ENCODE peak calls at places on chromosomes 11 and 22, in five cellular contexts. One of them, this sample, is unnamed.

GRCh38 chr11:130847517-130847916 is 68.8 kb downstream of the SNX19 start:
- DNase-seq in neuronal stem cell: no peak
- DNase-seq in stimulated activated CD4-positive, alpha-beta T cell treated with anti-CD3 and anti-CD28 coated beads, Interleukin-2, amount 100 ng/mL, for 48 hours: no peak
- DNase-seq in progenitor cell of endocrine pancreas: no peak
- DNase-seq in OCI-LY7: no peak
- DNase-seq in this sample: no peak

GRCh38 chr22:39746600-39747262 is 146.8 kb downstream of the ENTHD1 start:
- DNase-seq in neuronal stem cell: no peak
- DNase-seq in stimulated activated CD4-positive, alpha-beta T cell treated with anti-CD3 and anti-CD28 coated beads, Interleukin-2, amount 100 ng/mL, for 48 hours: peak
- DNase-seq in OCI-LY7: no peak
- DNase-seq in progenitor cell of endocrine pancreas: no peak
- DNase-seq in this sample: no peak

GRCh38 chr11:60563553-60564235 is 48.5 kb downstream of the MS4A13 start:
- DNase-seq in stimulated activated CD4-positive, alpha-beta T cell treated with anti-CD3 and anti-CD28 coated beads, Interleukin-2, amount 100 ng/mL, for 48 hours: no peak
- DNase-seq in neuronal stem cell: no peak
- DNase-seq in OCI-LY7: peak
- DNase-seq in progenitor cell of endocrine pancreas: no peak
- DNase-seq in this sample: peak

GRCh38 chr11:64225608-64226506 is at the start of the genes NUDT22 and TRPT1:
- DNase-seq in stimulated activated CD4-positive, alpha-beta T cell treated with anti-CD3 and anti-CD28 coated beads, Interleukin-2, amount 100 ng/mL, for 48 hours: peak
- DNase-seq in OCI-LY7: peak
- DNase-seq in progenitor cell of endocrine pancreas: peak
- DNase-seq in neuronal stem cell: peak
- DNase-seq in this sample: peak

GRCh38 chr11:17475666-17476316 is 854 bp downstream of the ABCC8 start:
- DNase-seq in stimulated activated CD4-positive, alpha-beta T cell treated with anti-CD3 and anti-CD28 coated beads, Interleukin-2, amount 100 ng/mL, for 48 hours: no peak
- DNase-seq in OCI-LY7: no peak
- DNase-seq in neuronal stem cell: no peak
- DNase-seq in progenitor cell of endocrine pancreas: peak
- DNase-seq in this sample: peak

GRCh38 chr11:35723493-35724284 is 61.1 kb downstream of the TRIM44 start:
- DNase-seq in progenitor cell of endocrine pancreas: no peak
- DNase-seq in OCI-LY7: no peak
- DNase-seq in stimulated activated CD4-positive, alpha-beta T cell treated with anti-CD3 and anti-CD28 coated beads, Interleukin-2, amount 100 ng/mL, for 48 hours: no peak
- DNase-seq in neuronal stem cell: no peak
- DNase-seq in this sample: no peak

GRCh38 chr22:40022536-40023225 is 27.9 kb downstream of the FAM83F start:
- DNase-seq in progenitor cell of endocrine pancreas: no peak
- DNase-seq in stimulated activated CD4-positive, alpha-beta T cell treated with anti-CD3 and anti-CD28 coated beads, Interleukin-2, amount 100 ng/mL, for 48 hours: no peak
- DNase-seq in neuronal stem cell: no peak
- DNase-seq in OCI-LY7: no peak
- DNase-seq in this sample: no peak

GRCh38 chr11:129209891-129210830 is 18.0 kb upstream of the ARHGAP32 start:
- DNase-seq in neuronal stem cell: no peak
- DNase-seq in progenitor cell of endocrine pancreas: no peak
- DNase-seq in stimulated activated CD4-positive, alpha-beta T cell treated with anti-CD3 and anti-CD28 coated beads, Interleukin-2, amount 100 ng/mL, for 48 hours: no peak
- DNase-seq in OCI-LY7: no peak
- DNase-seq in this sample: no peak

GRCh38 chr11:128694618-128695481 is 978 bp downstream of the FLI1 start:
- DNase-seq in stimulated activated CD4-positive, alpha-beta T cell treated with anti-CD3 and anti-CD28 coated beads, Interleukin-2, amount 100 ng/mL, for 48 hours: peak
- DNase-seq in progenitor cell of endocrine pancreas: no peak
- DNase-seq in OCI-LY7: peak
- DNase-seq in neuronal stem cell: no peak
- DNase-seq in this sample: no peak

GRCh38 chr11:3164540-3165151 is 464 bp downstream of the OSBPL5 start:
- DNase-seq in neuronal stem cell: no peak
- DNase-seq in stimulated activated CD4-positive, alpha-beta T cell treated with anti-CD3 and anti-CD28 coated beads, Interleukin-2, amount 100 ng/mL, for 48 hours: no peak
- DNase-seq in OCI-LY7: no peak
- DNase-seq in progenitor cell of endocrine pancreas: no peak
- DNase-seq in this sample: peak

GRCh38 chr22:27534720-27535125 is 266.8 kb downstream of the MN1 start:
- DNase-seq in stimulated activated CD4-positive, alpha-beta T cell treated with anti-CD3 and anti-CD28 coated beads, Interleukin-2, amount 100 ng/mL, for 48 hours: no peak
- DNase-seq in OCI-LY7: no peak
- DNase-seq in progenitor cell of endocrine pancreas: no peak
- DNase-seq in neuronal stem cell: no peak
- DNase-seq in this sample: no peak

GRCh38 chr11:68661697-68662603 is 22.4 kb upstream of the GAL start:
- DNase-seq in stimulated activated CD4-positive, alpha-beta T cell treated with anti-CD3 and anti-CD28 coated beads, Interleukin-2, amount 100 ng/mL, for 48 hours: no peak
- DNase-seq in OCI-LY7: no peak
- DNase-seq in neuronal stem cell: no peak
- DNase-seq in progenitor cell of endocrine pancreas: no peak
- DNase-seq in this sample: no peak